ENCODE peak calls at places on chromosome 3, in six cellular contexts. P, Y, I, S, F and N are unnamed samples.

GRCh38 chr3:50370594-50370993 is 11.3 kb upstream of the TMEM115 start:
- DNase-seq in I (no peak), Y (no peak), F (peak; percentile 23), S (no peak), P (no peak), N (no peak)

GRCh38 chr3:67361770-67362169 is 292.6 kb downstream of the SUCLG2 start:
- DNase-seq in F (no peak), Y (no peak), P (no peak), S (no peak), I (no peak), N (no peak)

GRCh38 chr3:33758278-33758677 is 40.2 kb upstream of the PDCD6IP start:
- DNase-seq in I (no peak), P (no peak), F (no peak), Y (no peak), S (no peak), N (no peak)

GRCh38 chr3:194137314-194138097 is 1.6 kb downstream of the HES1 start:
- DNase-seq in Y (peak; percentile 75), P (peak; percentile 78), F (peak; percentile 68), S (peak; percentile 79), I (peak; percentile 64), N (peak; percentile 77)

GRCh38 chr3:64345351-64345750 is 120.1 kb upstream of the PRICKLE2 start:
- DNase-seq in I (no peak), Y (peak; percentile 38), S (no peak), F (peak; percentile 89), P (no peak), N (no peak)

GRCh38 chr3:126154391-126155279 is 25.8 kb downstream of the ALDH1L1 start:
- DNase-seq in P (no peak), Y (no peak), F (no peak), S (peak; percentile 11), I (no peak), N (no peak)

GRCh38 chr3:67619966-67620365 is 34.4 kb downstream of the SUCLG2 start:
- DNase-seq in F (no peak), I (no peak), S (no peak), P (no peak), Y (no peak), N (no peak)

GRCh38 chr3:11118181-11118682 is 36.1 kb upstream of the HRH1 start:
- DNase-seq in Y (no peak), I (no peak), S (no peak), F (peak; percentile 70), P (no peak), N (no peak)

GRCh38 chr3:67064105-67064504 is 66.0 kb downstream of the KBTBD8 start:
- DNase-seq in F (peak; percentile 8), S (no peak), Y (no peak), I (no peak), P (no peak), N (no peak)

GRCh38 chr3:47098910-47099309 is 65.0 kb downstream of the SETD2 start:
- DNase-seq in P (no peak), F (no peak), Y (no peak), S (no peak), I (no peak), N (no peak)

GRCh38 chr3:15812183-15812582 is 14.4 kb upstream of the ANKRD28 start:
- DNase-seq in P (no peak), Y (no peak), F (peak; percentile 36), I (no peak), S (no peak), N (no peak)

GRCh38 chr3:191366675-191367074 is 36.3 kb upstream of the UTS2B start:
- DNase-seq in I (no peak), Y (no peak), P (no peak), F (peak; percentile 81), S (no peak), N (no peak)

GRCh38 chr3:42772670-42773408 is at the start of gene CCDC13:
- DNase-seq in F (peak; percentile 84), Y (peak; percentile 94), I (peak; percentile 94), S (peak; percentile 94), P (peak; percentile 97), N (peak; percentile 92)

GRCh38 chr3:177126015-177126773 is 71.1 kb downstream of the TBL1XR1 start:
- DNase-seq in F (peak; percentile 90), S (no peak), Y (no peak), P (no peak), I (no peak), N (no peak)

GRCh38 chr3:156787926-156788663 is 38.1 kb upstream of the LEKR1 start:
- DNase-seq in S (no peak), I (no peak), F (peak; percentile 97), Y (no peak), P (no peak), N (no peak)

GRCh38 chr3:195870937-195871336 is 37.4 kb downstream of the TNK2 start:
- DNase-seq in I (no peak), P (no peak), F (no peak), S (no peak), Y (no peak), N (no peak)

GRCh38 chr3:181694805-181695660 is 16.7 kb upstream of the SOX2 start:
- DNase-seq in F (no peak), I (peak; percentile 71), P (peak; percentile 74), Y (peak; percentile 25), S (no peak), N (peak; percentile 47)

GRCh38 chr3:172397716-172398405 is 50.4 kb downstream of the GHSR start:
- DNase-seq in I (no peak), P (no peak), F (peak; percentile 88), S (no peak), Y (no peak), N (no peak)

GRCh38 chr3:24235121-24235520 is 259.5 kb downstream of the THRB start:
- DNase-seq in S (no peak), I (no peak), F (peak; percentile 31), P (no peak), Y (no peak), N (no peak)

GRCh38 chr3:190728574-190729246 is 133.8 kb downstream of the GMNC start:
- DNase-seq in S (no peak), F (no peak), P (no peak), Y (no peak), I (no peak), N (no peak)

GRCh38 chr3:182979103-182979697 is 1.1 kb downstream of the DCUN1D1 start:
- DNase-seq in F (peak; percentile 11), I (no peak), P (no peak), Y (no peak), S (no peak), N (no peak)

GRCh38 chr3:111538687-111539086 is 3.3 kb upstream of the CD96 start:
- DNase-seq in Y (no peak), I (no peak), P (no peak), S (no peak), F (peak; percentile 72), N (no peak)

GRCh38 chr3:143121240-143122088 is 1.9 kb downstream of the CHST2 start:
- DNase-seq in P (peak; percentile 56), I (peak; percentile 16), F (peak; percentile 55), S (peak; percentile 67), Y (peak; percentile 20), N (peak; percentile 26)

GRCh38 chr3:143118630-143119008 is 952 bp upstream of the CHST2 start:
- DNase-seq in S (no peak), Y (no peak), I (no peak), P (no peak), F (no peak), N (no peak)

GRCh38 chr3:143120716-143121239 is 1.2 kb downstream of the CHST2 start:
- DNase-seq in F (peak; percentile 26), Y (no peak), I (no peak), S (peak; percentile 49), P (no peak), N (peak; percentile 27)

GRCh38 chr3:143119974-143120715 is 574 bp downstream of the CHST2 start:
- DNase-seq in I (no peak), Y (no peak), P (peak; percentile 63), F (no peak), S (peak; percentile 36), N (no peak)

DNA sequence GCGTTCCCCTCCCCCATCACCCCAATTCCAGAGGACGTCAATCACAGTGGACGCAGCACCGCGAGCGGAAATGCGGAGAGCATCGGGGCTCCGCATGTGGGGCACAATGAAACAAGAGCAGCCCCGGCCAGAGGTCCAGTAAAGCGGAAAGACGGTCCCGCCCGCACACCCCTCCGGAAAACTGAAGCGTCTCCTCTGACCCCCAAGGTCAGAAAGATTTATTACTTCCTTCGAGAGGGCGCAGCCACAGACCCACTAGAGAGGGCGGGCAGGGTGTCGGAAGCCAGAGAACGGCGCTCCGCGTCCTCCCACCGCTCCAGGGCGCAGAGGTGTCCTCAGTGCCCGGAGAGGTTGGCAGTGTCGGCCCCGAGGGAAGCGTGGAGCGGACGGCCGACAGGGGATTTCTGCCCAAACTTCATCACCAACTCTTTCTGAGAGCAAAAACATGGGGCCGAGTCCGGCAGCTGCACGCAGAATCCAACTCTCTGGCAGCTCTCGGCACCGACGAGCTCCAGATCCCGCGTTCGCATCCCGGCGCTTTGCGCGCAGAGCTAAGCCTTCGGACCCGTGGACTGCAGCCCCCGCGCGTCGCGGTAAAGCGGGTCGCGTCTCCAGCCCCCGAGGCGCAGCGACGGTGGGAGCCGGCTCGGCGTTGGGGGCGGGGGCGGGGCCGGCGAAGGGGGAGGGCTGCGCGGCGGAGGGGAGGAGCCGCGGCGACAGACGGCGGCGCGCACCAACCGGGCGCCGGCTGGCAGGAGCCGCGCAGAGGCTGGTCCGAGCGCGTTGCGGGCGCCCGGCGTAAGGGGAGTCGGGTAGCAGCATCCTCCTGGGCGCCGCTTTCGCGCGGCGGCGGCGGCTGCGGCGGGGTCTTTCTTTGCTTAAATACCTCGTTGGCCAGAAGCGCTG is at the start of gene CHST2:
- DNase-seq in P (peak; percentile 62), I (peak; percentile 45), F (peak; percentile 71), Y (peak; percentile 43), S (peak; percentile 72), N (peak; percentile 57)
- TF ChIP-seq POLR2A in P (no peak), I (peak; percentile 35), F (no peak), Y (no peak), S (no peak), N (no peak)

DNA sequence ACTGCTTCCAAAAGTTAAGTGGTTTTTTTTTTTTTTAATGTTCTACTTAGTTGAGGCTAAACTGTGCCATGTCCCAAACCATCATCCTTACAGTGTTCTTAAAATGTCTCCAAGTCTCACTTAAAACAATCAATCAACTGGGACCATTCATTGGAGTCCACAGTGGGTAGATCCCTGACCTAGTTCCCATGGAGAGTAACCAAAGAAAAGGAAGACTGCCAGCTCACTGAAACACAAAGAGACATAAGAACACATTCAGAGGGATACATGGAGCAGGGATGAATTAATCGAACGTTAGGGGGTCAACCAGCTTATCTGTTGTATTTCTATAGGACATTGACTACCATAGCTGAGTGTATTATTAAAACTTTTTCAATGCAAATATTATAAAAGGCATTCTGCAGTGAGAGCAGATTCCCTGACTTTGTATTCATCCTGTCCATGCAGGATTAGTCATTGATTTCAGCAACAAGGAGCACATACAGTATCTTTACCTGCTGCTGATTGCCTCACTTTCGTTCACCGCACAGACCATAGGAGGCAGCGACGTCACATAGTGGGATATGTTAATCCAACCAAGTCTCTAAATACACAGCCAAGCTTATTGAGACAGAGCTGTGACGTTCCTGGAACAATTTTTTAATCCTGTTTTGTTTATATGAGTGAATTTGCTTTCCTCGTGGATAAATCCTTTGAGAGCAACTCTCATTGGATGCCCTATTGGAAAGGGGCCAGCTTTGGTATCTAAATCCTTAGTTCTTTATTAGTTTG is 365.0 kb upstream of the RBMS3 start:
- DNase-seq in S (no peak), P (no peak), Y (no peak), F (peak; percentile 91), I (no peak), N (peak; percentile 26)
- TF ChIP-seq CTCF in S (no peak), P (no peak), Y (no peak), F (peak; percentile 51), I (no peak), N (no peak)

GRCh38 chr3:197891-198491 is 1.4 kb downstream of the CHL1 start:
- DNase-seq in P (peak; percentile 57), I (peak; percentile 28), S (no peak), Y (no peak), F (no peak), N (no peak)
- H3K4me3 ChIP-seq in P (peak overlapping the region; percentile 62), I (peak overlapping the region; percentile 49), S (peak overlapping the region; percentile 55), Y (no peak overlapping the region), F (peak overlapping the region; percentile 46), N (peak overlapping the region; percentile 63)

GRCh38 chr3:170418422-170419300 is at the start of gene CLDN11:
- DNase-seq in Y (peak; percentile 16), P (peak; percentile 76), F (peak; percentile 75), I (peak; percentile 58), S (no peak), N (no peak)
- TF ChIP-seq POLR2A in Y (no peak), P (no peak), F (peak; percentile 34), I (peak; percentile 48), S (no peak), N (no peak)